ENCODE peak calls at places on chromosomes 3 and 15, in four cellular contexts. Z, S, J and R are unnamed samples.

GRCh38 chr15:101684384-101684783 is 32.2 kb upstream of the TM2D3 start:
- DNase-seq in S (no peak), Z (no peak), J (no peak), R (no peak)

GRCh38 chr3:128584412-128585020 is 66.1 kb downstream of the RPN1 start:
- DNase-seq in S (peak), J (peak), Z (peak), R (peak)

GRCh38 chr3:14829811-14830210 is 11.0 kb downstream of the FGD5 start:
- DNase-seq in J (peak), S (no peak), Z (no peak), R (no peak)

GRCh38 chr3:41193822-41194539 is 5.3 kb upstream of the CTNNB1 start:
- DNase-seq in Z (no peak), S (no peak), J (no peak), R (no peak)

GRCh38 chr3:12986986-12987385 is 86.2 kb downstream of the IQSEC1 start:
- DNase-seq in S (no peak), J (no peak), Z (no peak), R (no peak)

GRCh38 chr3:105965384-105965783 is 96.6 kb upstream of the CBLB start:
- DNase-seq in Z (no peak), S (no peak), J (no peak), R (no peak)

GRCh38 chr3:196108075-196108743 is 26.3 kb upstream of the TFRC start:
- DNase-seq in S (no peak), J (no peak), Z (peak), R (peak)

GRCh38 chr3:155946178-155946577 is 75.7 kb downstream of the GMPS start:
- DNase-seq in J (no peak), S (no peak), Z (no peak), R (no peak)

GRCh38 chr3:173644086-173645082 is 246.8 kb downstream of the NLGN1 start:
- DNase-seq in S (no peak), Z (no peak), J (no peak), R (no peak)

GRCh38 chr3:128498127-128498626 is 5.2 kb upstream of the GATA2 start:
- DNase-seq in Z (no peak), S (no peak), J (no peak), R (no peak)

GRCh38 chr3:131072099-131072559 is 45.5 kb downstream of the NEK11 start:
- DNase-seq in Z (peak), J (no peak), S (no peak), R (no peak)

GRCh38 chr3:196563721-196564225 is 4.6 kb downstream of the WDR53 start:
- DNase-seq in S (no peak), Z (peak), J (no peak), R (no peak)

GRCh38 chr3:130473416-130473815 is 43.6 kb upstream of the COL6A6 start:
- DNase-seq in Z (no peak), J (no peak), S (no peak), R (no peak)

GRCh38 chr3:53238051-53238850 is 17.6 kb downstream of the TKT start:
- DNase-seq in S (no peak), Z (no peak), J (no peak), R (no peak)

GRCh38 chr3:182257361-182257760 is 535.9 kb upstream of the ATP11B start:
- DNase-seq in S (no peak), J (no peak), Z (no peak), R (no peak)

GRCh38 chr3:128805771-128806170 is 73.6 kb upstream of the ACAD9 start:
- DNase-seq in Z (peak), J (no peak), S (no peak), R (no peak)

GRCh38 chr3:177804032-177804431 is 606.8 kb upstream of the TBL1XR1 start:
- DNase-seq in S (no peak), J (no peak), Z (no peak), R (no peak)

GRCh38 chr3:177804646-177805045 is 607.4 kb upstream of the TBL1XR1 start:
- DNase-seq in Z (no peak), J (no peak), S (no peak), R (no peak)

GRCh38 chr3:177800565-177800964 is 603.3 kb upstream of the TBL1XR1 start:
- DNase-seq in Z (no peak), S (no peak), J (no peak), R (no peak)

GRCh38 chr3:177803495-177803894 is 606.2 kb upstream of the TBL1XR1 start:
- DNase-seq in S (no peak), Z (no peak), J (no peak), R (no peak)

GRCh38 chr3:177802151-177802900 is 605.0 kb upstream of the TBL1XR1 start:
- DNase-seq in Z (no peak), J (no peak), S (no peak), R (no peak)
- TF ChIP-seq MAX in Z (no peak), J (no peak), S (no peak), R (no peak)

DNA sequence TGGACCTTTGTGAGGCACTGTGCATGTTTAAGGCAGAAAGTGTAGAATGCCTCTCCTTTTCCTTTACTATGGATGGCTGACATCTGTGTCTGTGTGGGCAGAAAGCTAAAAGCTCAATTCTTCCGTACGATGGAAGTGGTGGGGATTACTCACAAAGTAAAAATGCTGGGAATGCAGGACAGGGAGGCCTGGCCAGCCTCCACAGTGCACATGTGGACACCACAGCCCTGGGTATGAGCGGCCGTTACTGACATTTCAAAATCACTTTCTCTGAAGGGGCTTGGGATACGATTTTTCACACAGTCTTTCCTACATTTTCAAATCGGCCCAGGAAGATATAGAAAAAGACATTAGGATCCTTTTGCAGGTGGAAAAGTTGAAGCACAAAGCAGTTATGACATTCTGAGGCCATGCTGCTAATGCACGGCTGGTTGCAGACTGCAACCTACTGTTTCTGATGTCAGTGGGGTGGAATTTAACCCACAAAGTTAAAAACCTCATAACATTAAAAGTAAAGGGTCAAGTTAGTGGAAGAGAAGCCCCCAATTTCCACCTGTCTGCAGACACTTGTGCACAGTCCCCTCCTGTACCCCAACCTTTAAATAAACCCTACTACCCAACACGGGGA is 27.9 kb downstream of the EHD4 start:
- DNase-seq in S (no peak), Z (no peak), J (no peak), R (no peak)
- TF ChIP-seq USF1 in S (no peak), Z (no peak), J (peak), R (no peak)

DNA sequence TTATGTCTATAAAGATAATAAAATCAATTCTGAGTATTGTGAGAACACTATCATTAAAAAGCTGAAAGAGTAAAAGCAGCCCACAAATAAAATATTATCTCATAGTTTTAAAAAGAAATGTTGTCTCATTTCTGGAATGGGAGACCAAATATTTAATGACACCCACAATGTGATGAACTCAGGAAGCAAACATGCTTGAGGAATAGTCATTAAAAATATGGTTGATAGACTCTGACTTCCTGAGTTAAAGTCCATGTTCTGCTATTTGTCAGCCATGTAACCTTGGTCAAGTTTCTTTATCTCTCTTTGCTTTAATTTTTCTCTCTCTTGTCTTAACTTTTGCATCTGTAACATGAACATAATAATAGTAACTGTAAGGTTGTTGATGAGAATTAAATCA is 35.5 kb upstream of the CHMP2B start:
- DNase-seq in J (no peak), Z (no peak), S (no peak), R (no peak)
- TF ChIP-seq MAX in J (no peak), Z (no peak), S (no peak), R (no peak)

GRCh38 chr3:157807286-157807685 is 298.9 kb downstream of the SHOX2 start:
- DNase-seq in S (no peak), Z (no peak), J (no peak), R (no peak)

GRCh38 chr3:157805553-157805952 is 300.7 kb downstream of the SHOX2 start:
- DNase-seq in S (no peak), J (no peak), Z (no peak), R (no peak)

GRCh38 chr3:157816296-157816695 is 289.9 kb downstream of the SHOX2 start:
- DNase-seq in S (no peak), J (no peak), Z (no peak), R (no peak)

GRCh38 chr3:157810924-157811718 is 295.1 kb downstream of the SHOX2 start:
- DNase-seq in Z (no peak), J (peak), S (no peak), R (no peak)
- TF ChIP-seq USF1 in Z (no peak), J (peak), S (no peak), R (no peak)

GRCh38 chr3:126124148-126124868 is 40.4 kb upstream of the SLC41A3 start:
- DNase-seq in J (peak), Z (no peak), S (no peak), R (peak)

GRCh38 chr3:126121074-126121473 is 37.1 kb upstream of the SLC41A3 start:
- DNase-seq in J (no peak), Z (no peak), S (no peak), R (no peak)

GRCh38 chr3:126118591-126118990 is 34.7 kb upstream of the SLC41A3 start:
- DNase-seq in Z (no peak), S (no peak), J (no peak), R (no peak)

GRCh38 chr3:126119008-126119675 is 35.2 kb upstream of the SLC41A3 start:
- DNase-seq in Z (no peak), J (no peak), S (no peak), R (no peak)

DNA sequence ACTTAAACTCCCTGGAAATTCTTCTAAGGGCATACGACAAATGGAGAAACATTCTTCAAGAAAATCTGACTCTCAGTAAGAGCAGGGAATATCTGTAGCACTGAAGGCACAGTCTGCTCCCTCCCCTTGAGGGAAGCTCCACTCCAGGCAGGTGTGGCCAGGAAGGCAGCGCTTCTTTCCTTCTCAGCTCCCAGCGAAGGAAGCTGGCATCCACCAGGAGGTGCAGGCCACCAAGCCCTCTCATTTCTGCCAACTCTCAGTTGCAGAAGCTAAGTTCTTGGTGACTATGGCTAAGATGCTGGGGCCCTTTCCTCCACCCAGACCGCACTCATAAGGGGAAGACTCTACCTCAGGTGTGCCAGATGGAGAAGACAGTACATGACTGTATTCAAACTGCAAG is 37.7 kb upstream of the SLC41A3 start:
- DNase-seq in J (no peak), S (no peak), Z (no peak), R (no peak)
- TF ChIP-seq MAX in J (no peak), S (no peak), Z (no peak), R (no peak)

GRCh38 chr3:102629943-102630342 is 195.1 kb downstream of the ZPLD1 start:
- DNase-seq in Z (no peak), S (no peak), J (no peak), R (no peak)

DNA sequence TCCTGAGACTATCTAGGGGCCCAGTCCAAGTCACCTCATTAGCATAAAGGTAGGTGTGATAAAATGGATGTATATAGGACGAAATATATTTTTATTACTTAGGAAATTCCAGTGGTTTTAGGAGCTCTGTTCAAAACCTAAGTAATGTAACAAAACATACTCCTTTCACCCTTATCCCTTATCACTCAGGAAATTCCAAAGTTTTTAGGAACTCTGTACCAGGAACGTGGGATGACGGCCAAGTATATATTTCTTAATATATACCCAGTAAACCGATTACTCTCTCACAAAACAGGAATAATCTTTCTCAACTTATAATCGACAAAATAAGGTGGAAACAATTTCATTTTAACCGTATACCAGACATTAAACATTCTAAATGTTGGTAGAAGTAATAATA is 195.7 kb downstream of the ZPLD1 start:
- DNase-seq in S (no peak), J (no peak), Z (no peak), R (no peak)
- TF ChIP-seq USF1 in S (no peak), J (no peak), Z (no peak), R (no peak)

GRCh38 chr3:120263792-120264191 is 21.2 kb downstream of the GPR156 start:
- DNase-seq in S (no peak), J (no peak), Z (peak), R (no peak)
- TF ChIP-seq MAX in S (no peak), J (no peak), Z (no peak), R (no peak)

GRCh38 chr3:160129459-160130061 is 95.7 kb upstream of the C3orf80 start:
- DNase-seq in Z (no peak), J (no peak), S (peak), R (no peak)
- TF ChIP-seq USF1 in Z (no peak), J (no peak), S (no peak), R (no peak)

GRCh38 chr3:127206154-127206553 is 13.2 kb downstream of the PRR23E start:
- DNase-seq in J (no peak), Z (no peak), S (no peak), R (no peak)

GRCh38 chr3:127209155-127209839 is 16.4 kb downstream of the PRR23E start:
- DNase-seq in Z (no peak), J (peak), S (no peak), R (no peak)

GRCh38 chr3:127206611-127207516 is 13.9 kb downstream of the PRR23E start:
- DNase-seq in J (no peak), S (no peak), Z (no peak), R (no peak)

GRCh38 chr3:127208483-127209100 is 15.7 kb downstream of the PRR23E start:
- DNase-seq in J (no peak), Z (no peak), S (no peak), R (no peak)

GRCh38 chr3:127207727-127208482 is 15.0 kb downstream of the PRR23E start:
- DNase-seq in S (no peak), Z (no peak), J (no peak), R (no peak)
- TF ChIP-seq MAX in S (no peak), Z (no peak), J (no peak), R (no peak)

GRCh38 chr3:48125886-48126622 is 62.2 kb downstream of the CDC25A start:
- DNase-seq in Z (no peak), S (no peak), J (no peak), R (no peak)

GRCh38 chr3:48123346-48123745 is 64.9 kb downstream of the CDC25A start:
- DNase-seq in J (no peak), Z (no peak), S (no peak), R (no peak)

GRCh38 chr3:48122504-48122903 is 65.7 kb downstream of the CDC25A start:
- DNase-seq in Z (no peak), J (no peak), S (no peak), R (no peak)

GRCh38 chr3:48128779-48129178 is 59.4 kb downstream of the CDC25A start:
- DNase-seq in S (no peak), Z (no peak), J (no peak), R (no peak)

GRCh38 chr3:48125026-48125704 is 63.1 kb downstream of the CDC25A start:
- DNase-seq in S (no peak), J (no peak), Z (no peak), R (no peak)
- TF ChIP-seq USF1 in S (no peak), J (no peak), Z (no peak), R (no peak)